ENCODE peak calls at places on chromosomes 3 and 15, in ten cellular contexts. C is right lobe of liver, F is psoas muscle, M is PC-3, S is brain microvascular endothelial cell, W is MM.1S, Y is stomach, N is mammary epithelial cell, I is lower lobe of right lung, A is esophagus squamous epithelium. D is an unnamed sample.

GRCh38 chr3:141279074-141279945 is 47.7 kb downstream of the PXYLP1 start:
- DNase-seq in W (peak; percentile 24), M (peak; percentile 42), F (no peak), S (no peak), I (no peak), N (peak; percentile 37), C (no peak), Y (no peak), A (no peak), D (no peak)

GRCh38 chr3:180617049-180617448 is 15.1 kb downstream of the TTC14 start:
- DNase-seq in S (no peak), W (no peak), A (no peak), N (no peak), Y (no peak), M (peak; percentile 33), F (no peak), C (no peak), I (no peak), D (no peak)

GRCh38 chr3:129684270-129684669 is 77.8 kb upstream of the PLXND1 start:
- DNase-seq in Y (no peak), F (no peak), N (no peak), C (no peak), M (no peak), S (no peak), W (no peak), A (no peak), I (no peak), D (no peak)

GRCh38 chr3:113658107-113658506 is 38.3 kb downstream of the USF3 start:
- DNase-seq in F (no peak), W (no peak), I (no peak), M (no peak), N (no peak), Y (no peak), A (no peak), C (no peak), S (no peak), D (no peak)

GRCh38 chr3:100073555-100074307 is 40.6 kb downstream of the FILIP1L start:
- DNase-seq in N (no peak), F (no peak), C (no peak), I (no peak), W (no peak), Y (no peak), S (peak; percentile 79), A (no peak), M (no peak), D (peak; percentile 81)

GRCh38 chr3:142586803-142587406 is 8.4 kb upstream of the ATR start:
- DNase-seq in C (peak; percentile 65), W (peak; percentile 54), M (peak; percentile 93), S (peak; percentile 71), Y (peak; percentile 41), A (no peak), F (no peak), N (peak; percentile 78), I (no peak), D (no peak)

GRCh38 chr15:47466357-47466756 is 250.9 kb upstream of the SEMA6D start:
- DNase-seq in S (peak; percentile 27), Y (no peak), I (no peak), F (no peak), N (peak; percentile 77), A (no peak), W (no peak), C (no peak), M (peak; percentile 82), D (no peak)

GRCh38 chr3:188327433-188327832 is 173.5 kb downstream of the LPP start:
- DNase-seq in I (no peak), S (no peak), A (no peak), M (no peak), F (no peak), C (no peak), N (no peak), W (no peak), Y (no peak), D (no peak)

GRCh38 chr15:49235446-49236207 is 65.6 kb downstream of the GALK2 start:
- DNase-seq in F (peak; percentile 46), A (no peak), C (no peak), Y (no peak), I (no peak), W (peak; percentile 89), M (peak; percentile 60), N (peak; percentile 43), S (peak; percentile 72), D (peak; percentile 59)

GRCh38 chr3:125916376-125916978 is 52.5 kb upstream of the ROPN1B start:
- DNase-seq in F (no peak), A (peak; percentile 99), Y (peak; percentile 99), I (no peak), W (peak; percentile 95), S (no peak), C (no peak), N (peak; percentile 95), M (peak; percentile 74), D (peak; percentile 73)

GRCh38 chr3:129182390-129183180 is 1.1 kb downstream of the CNBP start:
- DNase-seq in S (no peak), N (peak; percentile 45), Y (no peak), C (no peak), I (no peak), A (no peak), W (no peak), M (peak; percentile 15), F (no peak), D (no peak)

GRCh38 chr15:70044168-70044567 is 53.5 kb downstream of the TLE3 start:
- DNase-seq in S (no peak), N (no peak), F (no peak), W (no peak), I (peak; percentile 10), A (no peak), M (no peak), C (no peak), Y (no peak), D (no peak)

DNA sequence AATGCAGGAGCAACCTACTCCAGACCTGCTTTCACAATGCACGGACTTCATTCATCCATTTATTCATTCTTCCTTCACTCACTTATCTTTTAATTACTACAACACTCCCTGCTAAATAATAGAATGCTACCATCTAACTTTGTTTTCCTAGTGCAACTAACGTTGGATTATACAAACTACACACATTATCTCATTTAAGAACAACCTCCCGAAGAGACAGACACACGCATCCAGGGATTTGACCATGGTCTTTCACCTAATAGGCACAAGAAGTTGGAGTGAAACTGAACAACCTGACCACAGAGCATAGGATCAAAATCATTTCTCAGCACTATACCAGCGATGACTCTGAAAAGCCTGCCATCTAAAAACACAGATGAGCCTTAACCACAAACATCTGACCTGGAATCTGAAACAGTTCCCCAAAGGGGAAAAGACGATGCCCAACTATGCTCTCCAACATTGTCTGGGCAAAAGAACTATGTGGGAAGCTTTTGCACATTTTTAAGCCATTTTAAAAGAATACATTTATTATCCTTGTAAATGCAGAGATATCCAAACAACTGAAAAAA is 21.0 kb downstream of the ZNF385D start:
- DNase-seq in N (peak; percentile 68), W (no peak), C (no peak), I (no peak), S (peak; percentile 51), F (no peak), Y (no peak), M (no peak), A (no peak), D (no peak)
- H3K27me3 ChIP-seq in N (no peaks in the 10 kb centered on the region), W (no peaks in the 10 kb centered on the region), C (no peaks in the 10 kb centered on the region), I (no peaks in the 10 kb centered on the region), S (no peaks in the 10 kb centered on the region), F (no peaks in the 10 kb centered on the region), Y (no peaks in the 10 kb centered on the region), M (no peaks in the 10 kb centered on the region), A (no peaks in the 10 kb centered on the region), D (no peaks in the 10 kb centered on the region)

GRCh38 chr15:31557899-31558298 is 231.3 kb downstream of the KLF13 start:
- DNase-seq in N (no peak), F (no peak), W (no peak), Y (no peak), M (no peak), I (no peak), S (no peak), C (no peak), A (no peak), D (no peak)
- H3K4me3 ChIP-seq in N (no peak overlapping the region), F (no peak overlapping the region), W (no peak overlapping the region), Y (no peak overlapping the region), M (no peak overlapping the region), I (no peak overlapping the region), S (no peak overlapping the region), C (no peak overlapping the region), A (no peak overlapping the region), D (no peak overlapping the region)

DNA sequence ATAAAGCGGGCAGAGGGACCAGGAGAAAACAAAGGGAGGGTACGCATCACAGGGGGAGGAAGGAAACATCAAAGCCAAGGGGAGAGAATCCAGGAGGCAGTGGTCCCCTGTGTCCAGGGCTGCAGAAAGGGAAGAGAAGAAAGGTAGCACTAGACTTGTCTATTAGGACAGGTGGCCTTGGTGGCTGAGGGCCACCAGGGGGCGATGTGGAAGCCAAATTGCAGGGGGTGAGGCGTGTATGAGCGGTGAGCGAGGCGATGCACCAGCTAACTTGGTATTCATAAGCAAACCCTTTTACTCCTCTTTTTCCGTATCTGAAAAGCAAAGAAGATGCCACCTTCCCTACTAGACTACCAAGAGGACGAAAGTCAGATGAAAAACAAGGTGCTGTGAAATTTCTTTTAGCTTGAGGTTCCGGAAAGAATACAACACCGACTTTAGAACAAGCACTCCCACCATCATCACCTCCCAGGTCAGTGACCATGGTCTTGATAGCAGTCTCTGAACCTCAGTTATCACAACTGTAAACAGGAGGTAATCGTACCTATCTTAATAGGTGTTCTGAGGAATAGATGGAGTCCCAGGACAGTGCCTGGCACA is 654.4 kb upstream of the ADAMTS9 start:
- DNase-seq in A (no peak), Y (peak; percentile 38), I (peak; percentile 49), W (peak; percentile 23), S (peak; percentile 31), N (peak; percentile 13), M (peak; percentile 61), F (no peak), C (peak; percentile 70), D (no peak)
- TF ChIP-seq CTCF in A (peak; percentile 38), Y (no peak), I (peak; percentile 58), W (peak; percentile 61), S (peak; percentile 85), N (peak; percentile 76), M (peak; percentile 65), F (peak; percentile 40), C (peak; percentile 78), D (peak; percentile 79)

GRCh38 chr3:55484741-55485207 is 2.3 kb downstream of the WNT5A start:
- DNase-seq in S (no peak), F (no peak), I (no peak), A (no peak), W (no peak), C (no peak), M (peak; percentile 12), Y (no peak), N (no peak), D (no peak)

GRCh38 chr3:55486857-55487375 is at the start of gene WNT5A:
- DNase-seq in M (peak; percentile 56), I (peak; percentile 67), Y (no peak), N (peak; percentile 63), C (peak; percentile 72), A (no peak), F (peak; percentile 72), S (peak; percentile 35), W (peak; percentile 42), D (no peak)

GRCh38 chr3:55485208-55485791 is 1.8 kb downstream of the WNT5A start:
- DNase-seq in C (peak; percentile 84), N (peak; percentile 62), W (peak; percentile 87), Y (peak; percentile 77), A (no peak), S (peak; percentile 69), F (peak; percentile 91), I (peak; percentile 84), M (peak; percentile 82), D (no peak)

GRCh38 chr3:55487376-55488241 is 503 bp upstream of the WNT5A start:
- DNase-seq in W (peak; percentile 67), N (peak; percentile 70), Y (no peak), A (no peak), S (peak; percentile 64), I (peak; percentile 61), F (peak; percentile 74), M (peak; percentile 55), C (peak; percentile 58), D (no peak)

GRCh38 chr3:55486101-55486856 is 827 bp downstream of the WNT5A start:
- DNase-seq in C (peak; percentile 83), I (peak; percentile 81), W (peak; percentile 41), N (peak; percentile 49), S (peak; percentile 78), Y (peak; percentile 63), M (peak; percentile 78), F (peak; percentile 89), A (no peak), D (no peak)
- H3K27me3 ChIP-seq in C (no peaks in the 10 kb centered on the region), I (peaks cover 71% of the 10 kb centered on the region), W (no peaks in the 10 kb centered on the region), N (no peaks in the 10 kb centered on the region), S (no peaks in the 10 kb centered on the region), Y (no peaks in the 10 kb centered on the region), M (no peaks in the 10 kb centered on the region), F (no peaks in the 10 kb centered on the region), A (no peaks in the 10 kb centered on the region), D (no peaks in the 10 kb centered on the region)